ENCODE peak calls at places on chromosomes 5 and 9, in nine cellular contexts. One of them, this sample, is unnamed. For H3K36me3, the result is how much of the 10 kb centered on the place peaks cover.

GRCh38 chr5:112005533-112005926 is 248.5 kb upstream of the NREP start:
- DNase-seq in IMR-90: peak
- DNase-seq in ovary: no peak
- DNase-seq in WERI-Rb-1: no peak
- DNase-seq in left ventricle myocardium inferior: no peak
- DNase-seq in transverse colon: no peak
- DNase-seq in cardiac muscle cell: no peak
- DNase-seq in fibroblast of lung: peak
- DNase-seq in stomach: no peak
- DNase-seq in this sample: peak

GRCh38 chr9:71131145-71131544 is 9.7 kb upstream of the TRPM3 start:
- DNase-seq in IMR-90: no peak
- DNase-seq in ovary: no peak
- DNase-seq in WERI-Rb-1: no peak
- DNase-seq in left ventricle myocardium inferior: no peak
- DNase-seq in transverse colon: no peak
- DNase-seq in cardiac muscle cell: no peak
- DNase-seq in fibroblast of lung: no peak
- DNase-seq in stomach: no peak
- DNase-seq in this sample: no peak

GRCh38 chr5:88680253-88681132 is 202.5 kb downstream of the MEF2C start:
- DNase-seq in IMR-90: peak
- DNase-seq in ovary: peak
- DNase-seq in WERI-Rb-1: peak
- DNase-seq in left ventricle myocardium inferior: peak
- DNase-seq in transverse colon: peak
- DNase-seq in cardiac muscle cell: peak
- DNase-seq in fibroblast of lung: peak
- DNase-seq in stomach: peak
- DNase-seq in this sample: no peak

GRCh38 chr5:2724031-2724581 is 27.4 kb downstream of the IRX2 start:
- DNase-seq in IMR-90: no peak
- DNase-seq in ovary: no peak
- DNase-seq in WERI-Rb-1: peak
- DNase-seq in left ventricle myocardium inferior: no peak
- DNase-seq in transverse colon: no peak
- DNase-seq in cardiac muscle cell: no peak
- DNase-seq in fibroblast of lung: no peak
- DNase-seq in stomach: no peak
- DNase-seq in this sample: no peak

GRCh38 chr5:134086943-134087305 is 27.6 kb upstream of the TCF7 start:
- DNase-seq in IMR-90: no peak
- DNase-seq in ovary: no peak
- DNase-seq in WERI-Rb-1: no peak
- DNase-seq in left ventricle myocardium inferior: no peak
- DNase-seq in transverse colon: no peak
- DNase-seq in cardiac muscle cell: no peak
- DNase-seq in fibroblast of lung: no peak
- DNase-seq in stomach: no peak
- DNase-seq in this sample: no peak

GRCh38 chr9:93321220-93321610 is 130.3 kb upstream of the FAM120A start:
- DNase-seq in IMR-90: no peak
- DNase-seq in ovary: no peak
- DNase-seq in WERI-Rb-1: no peak
- DNase-seq in left ventricle myocardium inferior: no peak
- DNase-seq in transverse colon: no peak
- DNase-seq in cardiac muscle cell: no peak
- DNase-seq in fibroblast of lung: no peak
- DNase-seq in stomach: no peak
- DNase-seq in this sample: no peak

GRCh38 chr5:96880402-96881164 is 4.3 kb downstream of the ERAP2 start:
- DNase-seq in IMR-90: peak
- DNase-seq in ovary: no peak
- DNase-seq in WERI-Rb-1: no peak
- DNase-seq in left ventricle myocardium inferior: no peak
- DNase-seq in transverse colon: no peak
- DNase-seq in cardiac muscle cell: no peak
- DNase-seq in fibroblast of lung: peak
- DNase-seq in stomach: no peak
- DNase-seq in this sample: peak

GRCh38 chr9:88173378-88173999 is 35.2 kb upstream of the SPATA31C2 start:
- DNase-seq in IMR-90: peak
- DNase-seq in ovary: no peak
- DNase-seq in WERI-Rb-1: peak
- DNase-seq in left ventricle myocardium inferior: peak
- DNase-seq in transverse colon: peak
- DNase-seq in cardiac muscle cell: peak
- DNase-seq in fibroblast of lung: peak
- DNase-seq in stomach: no peak
- DNase-seq in this sample: peak

GRCh38 chr9:123108976-123109375 is 75.5 kb downstream of the GPR21 start:
- DNase-seq in IMR-90: no peak
- DNase-seq in ovary: no peak
- DNase-seq in WERI-Rb-1: no peak
- DNase-seq in left ventricle myocardium inferior: no peak
- DNase-seq in transverse colon: no peak
- DNase-seq in cardiac muscle cell: no peak
- DNase-seq in fibroblast of lung: no peak
- DNase-seq in stomach: no peak
- DNase-seq in this sample: no peak
- H3K36me3 ChIP-seq in IMR-90: under half
- H3K36me3 ChIP-seq in ovary: under half
- H3K36me3 ChIP-seq in WERI-Rb-1: under half
- H3K36me3 ChIP-seq in left ventricle myocardium inferior: half or more
- H3K36me3 ChIP-seq in transverse colon: under half
- H3K36me3 ChIP-seq in cardiac muscle cell: under half
- H3K36me3 ChIP-seq in fibroblast of lung: under half
- H3K36me3 ChIP-seq in stomach: half or more
- H3K36me3 ChIP-seq in this sample: under half

GRCh38 chr5:14356305-14356704 is 213.2 kb downstream of the TRIO start:
- DNase-seq in IMR-90: no peak
- DNase-seq in ovary: no peak
- DNase-seq in WERI-Rb-1: no peak
- DNase-seq in left ventricle myocardium inferior: no peak
- DNase-seq in transverse colon: no peak
- DNase-seq in cardiac muscle cell: no peak
- DNase-seq in fibroblast of lung: no peak
- DNase-seq in stomach: no peak
- DNase-seq in this sample: no peak

GRCh38 chr5:14358536-14358935 is 215.4 kb downstream of the TRIO start:
- DNase-seq in IMR-90: no peak
- DNase-seq in ovary: no peak
- DNase-seq in WERI-Rb-1: no peak
- DNase-seq in left ventricle myocardium inferior: no peak
- DNase-seq in transverse colon: no peak
- DNase-seq in cardiac muscle cell: no peak
- DNase-seq in fibroblast of lung: no peak
- DNase-seq in stomach: no peak
- DNase-seq in this sample: no peak

GRCh38 chr5:14357861-14358260 is 214.7 kb downstream of the TRIO start:
- DNase-seq in IMR-90: no peak
- DNase-seq in ovary: no peak
- DNase-seq in WERI-Rb-1: no peak
- DNase-seq in left ventricle myocardium inferior: no peak
- DNase-seq in transverse colon: no peak
- DNase-seq in cardiac muscle cell: no peak
- DNase-seq in fibroblast of lung: no peak
- DNase-seq in stomach: no peak
- DNase-seq in this sample: no peak

GRCh38 chr5:14357441-14357840 is 214.3 kb downstream of the TRIO start:
- DNase-seq in IMR-90: no peak
- DNase-seq in ovary: no peak
- DNase-seq in WERI-Rb-1: no peak
- DNase-seq in left ventricle myocardium inferior: peak
- DNase-seq in transverse colon: no peak
- DNase-seq in cardiac muscle cell: peak
- DNase-seq in fibroblast of lung: no peak
- DNase-seq in stomach: no peak
- DNase-seq in this sample: no peak

GRCh38 chr5:14359069-14360043 is 216.2 kb downstream of the TRIO start:
- DNase-seq in IMR-90: no peak
- DNase-seq in ovary: no peak
- DNase-seq in WERI-Rb-1: no peak
- DNase-seq in left ventricle myocardium inferior: no peak
- DNase-seq in transverse colon: no peak
- DNase-seq in cardiac muscle cell: no peak
- DNase-seq in fibroblast of lung: no peak
- DNase-seq in stomach: no peak
- DNase-seq in this sample: no peak
- TF ChIP-seq CTCF in IMR-90: no peak
- TF ChIP-seq CTCF in ovary: no peak
- TF ChIP-seq CTCF in WERI-Rb-1: no peak
- TF ChIP-seq CTCF in left ventricle myocardium inferior: no peak
- TF ChIP-seq CTCF in transverse colon: no peak
- TF ChIP-seq CTCF in cardiac muscle cell: no peak
- TF ChIP-seq CTCF in fibroblast of lung: no peak
- TF ChIP-seq CTCF in stomach: no peak
- TF ChIP-seq CTCF in this sample: no peak

DNA sequence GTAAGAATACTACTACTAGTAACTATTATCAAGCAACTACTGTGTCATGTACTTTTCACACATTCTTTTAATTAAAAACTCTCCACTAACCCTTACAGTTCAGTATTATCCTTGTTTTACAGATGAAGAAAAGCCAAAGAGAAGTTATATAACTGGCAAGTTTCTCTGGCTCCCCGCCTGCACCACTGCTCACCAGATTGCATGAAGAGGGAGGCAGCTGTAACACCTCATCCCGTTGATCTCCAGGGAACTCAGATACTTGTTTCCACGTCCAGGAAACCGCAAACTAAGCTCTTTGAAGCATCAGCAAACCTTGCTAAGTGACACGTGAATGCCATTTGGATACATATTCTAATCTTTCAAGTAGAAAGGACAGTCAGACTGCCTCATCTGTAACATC is 70.3 kb downstream of the RIGI start:
- DNase-seq in IMR-90: peak
- DNase-seq in ovary: peak
- DNase-seq in WERI-Rb-1: no peak
- DNase-seq in left ventricle myocardium inferior: no peak
- DNase-seq in transverse colon: no peak
- DNase-seq in cardiac muscle cell: no peak
- DNase-seq in fibroblast of lung: no peak
- DNase-seq in stomach: no peak
- DNase-seq in this sample: no peak
- H3K36me3 ChIP-seq in IMR-90: under half
- H3K36me3 ChIP-seq in ovary: under half
- H3K36me3 ChIP-seq in WERI-Rb-1: under half
- H3K36me3 ChIP-seq in left ventricle myocardium inferior: half or more
- H3K36me3 ChIP-seq in transverse colon: under half
- H3K36me3 ChIP-seq in cardiac muscle cell: under half
- H3K36me3 ChIP-seq in fibroblast of lung: under half
- H3K36me3 ChIP-seq in stomach: half or more
- H3K36me3 ChIP-seq in this sample: under half

DNA sequence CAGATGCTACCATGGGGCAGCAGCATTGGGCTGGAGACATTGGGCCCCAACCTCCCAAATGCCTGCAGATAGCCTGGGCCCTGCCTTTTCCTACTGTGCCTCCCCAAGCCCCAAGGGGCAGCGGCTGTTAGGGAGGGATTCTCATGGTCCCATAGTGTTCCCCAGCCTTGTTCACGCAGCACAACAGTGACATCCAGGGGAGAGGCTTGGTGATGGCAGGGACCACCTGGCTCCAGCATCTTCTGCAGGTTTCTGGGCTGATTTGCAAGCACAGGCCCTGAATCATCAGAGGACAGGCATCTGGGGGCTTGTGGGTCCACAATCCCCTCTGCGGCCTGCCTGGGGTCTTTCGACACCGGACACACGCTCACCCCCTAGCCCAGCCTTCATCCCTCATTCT is 354.6 kb downstream of the SLIT3 start:
- DNase-seq in IMR-90: no peak
- DNase-seq in ovary: no peak
- DNase-seq in WERI-Rb-1: peak
- DNase-seq in left ventricle myocardium inferior: no peak
- DNase-seq in transverse colon: no peak
- DNase-seq in cardiac muscle cell: peak
- DNase-seq in fibroblast of lung: no peak
- DNase-seq in stomach: no peak
- DNase-seq in this sample: no peak
- TF ChIP-seq CTCF in IMR-90: no peak
- TF ChIP-seq CTCF in ovary: no peak
- TF ChIP-seq CTCF in WERI-Rb-1: peak
- TF ChIP-seq CTCF in left ventricle myocardium inferior: peak
- TF ChIP-seq CTCF in transverse colon: no peak
- TF ChIP-seq CTCF in cardiac muscle cell: peak
- TF ChIP-seq CTCF in fibroblast of lung: no peak
- TF ChIP-seq CTCF in stomach: no peak
- TF ChIP-seq CTCF in this sample: no peak

DNA sequence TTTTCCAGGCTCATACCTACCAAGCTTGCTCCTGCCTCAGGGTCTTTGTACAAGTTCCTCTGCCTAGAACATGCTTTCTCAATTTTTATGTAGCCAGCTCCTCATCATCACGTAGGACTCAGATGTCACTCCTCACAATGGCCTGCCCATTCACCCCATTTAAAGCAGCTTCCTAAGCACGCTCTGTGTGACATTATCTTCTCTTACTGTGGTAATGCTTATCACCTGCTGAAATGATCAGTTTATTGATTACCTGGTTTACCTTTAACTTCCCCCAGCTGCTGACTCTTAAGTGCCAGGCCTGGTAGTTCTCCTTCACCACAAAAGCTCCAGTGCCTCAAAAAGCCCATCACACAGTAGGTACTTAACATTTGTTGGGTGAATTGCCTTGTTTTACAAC is 13.6 kb downstream of the FUBP3 start:
- DNase-seq in IMR-90: no peak
- DNase-seq in ovary: no peak
- DNase-seq in WERI-Rb-1: no peak
- DNase-seq in left ventricle myocardium inferior: no peak
- DNase-seq in transverse colon: no peak
- DNase-seq in cardiac muscle cell: no peak
- DNase-seq in fibroblast of lung: no peak
- DNase-seq in stomach: no peak
- DNase-seq in this sample: no peak
- H3K36me3 ChIP-seq in IMR-90: under half
- H3K36me3 ChIP-seq in ovary: under half
- H3K36me3 ChIP-seq in WERI-Rb-1: half or more
- H3K36me3 ChIP-seq in left ventricle myocardium inferior: under half
- H3K36me3 ChIP-seq in transverse colon: under half
- H3K36me3 ChIP-seq in cardiac muscle cell: under half
- H3K36me3 ChIP-seq in fibroblast of lung: under half
- H3K36me3 ChIP-seq in stomach: under half
- H3K36me3 ChIP-seq in this sample: under half